ENCODE peak calls at places on chromosome 1, in ten cellular contexts. K, F, S, P, U, M, D, V, E and G are unnamed samples.

GRCh38 chr1:51321924-51322280 is 8.5 kb downstream of the TTC39A start:
- DNase-seq in K (no peak), F (no peak), S (no peak), P (no peak), U (no peak), M (no peak), D (no peak), V (no peak), E (no peak), G (no peak)

GRCh38 chr1:66532798-66533783 is 862 bp upstream of the SGIP1 start:
- DNase-seq in K (no peak), F (no peak), S (peak), P (no peak), U (peak), M (peak), D (no peak), V (no peak), E (peak), G (peak)

GRCh38 chr1:30033276-30034104 is 689.9 kb downstream of the MATN1 start:
- DNase-seq in K (no peak), F (no peak), S (no peak), P (no peak), U (no peak), M (no peak), D (no peak), V (no peak), E (no peak), G (no peak)

GRCh38 chr1:22142315-22143064 is 407 bp downstream of the WNT4 start:
- DNase-seq in K (peak), F (no peak), S (peak), P (no peak), U (peak), M (peak), D (peak), V (peak), E (no peak), G (no peak)

GRCh38 chr1:29281531-29281930 is 45.2 kb downstream of the PTPRU start:
- DNase-seq in K (no peak), F (no peak), S (no peak), P (no peak), U (peak), M (no peak), D (no peak), V (no peak), E (no peak), G (no peak)

GRCh38 chr1:100028765-100029164 is 59.0 kb downstream of the SLC35A3 start:
- DNase-seq in K (no peak), F (no peak), S (no peak), P (no peak), U (no peak), M (no peak), D (no peak), V (no peak), E (no peak), G (no peak)

GRCh38 chr1:99571092-99571734 is 74.7 kb upstream of the PALMD start:
- DNase-seq in K (no peak), F (no peak), S (no peak), P (no peak), U (no peak), M (no peak), D (no peak), V (no peak), E (no peak), G (no peak)

GRCh38 chr1:116740726-116741125 is 13.5 kb upstream of the CD2 start:
- DNase-seq in K (no peak), F (peak), S (no peak), P (no peak), U (no peak), M (no peak), D (peak), V (no peak), E (no peak), G (no peak)

GRCh38 chr1:161956097-161956496 is 67.6 kb downstream of the OLFML2B start:
- DNase-seq in K (no peak), F (no peak), S (no peak), P (no peak), U (peak), M (peak), D (no peak), V (no peak), E (no peak), G (peak)

GRCh38 chr1:235935506-235936224 is 69.0 kb upstream of the LYST start:
- DNase-seq in K (no peak), F (peak), S (no peak), P (no peak), U (no peak), M (no peak), D (no peak), V (no peak), E (no peak), G (no peak)

GRCh38 chr1:175933801-175934200 is 190.4 kb upstream of the TNR start:
- DNase-seq in K (no peak), F (no peak), S (peak), P (no peak), U (peak), M (no peak), D (no peak), V (no peak), E (no peak), G (no peak)

GRCh38 chr1:112312315-112312714 is 83.7 kb upstream of the CTTNBP2NL start:
- DNase-seq in K (no peak), F (peak), S (no peak), P (no peak), U (no peak), M (no peak), D (no peak), V (no peak), E (no peak), G (no peak)

GRCh38 chr1:16144325-16145029 is 11.4 kb downstream of the EPHA2 start:
- DNase-seq in K (no peak), F (no peak), S (no peak), P (no peak), U (no peak), M (no peak), D (no peak), V (no peak), E (no peak), G (no peak)

GRCh38 chr1:232988572-232989040 is 38.2 kb downstream of the NTPCR start:
- DNase-seq in K (peak), F (no peak), S (no peak), P (no peak), U (peak), M (peak), D (no peak), V (no peak), E (no peak), G (peak)

GRCh38 chr1:42177551-42177981 is 13.0 kb upstream of the GUCA2A start:
- DNase-seq in K (no peak), F (no peak), S (no peak), P (no peak), U (peak), M (peak), D (no peak), V (no peak), E (peak), G (peak)

GRCh38 chr1:201511925-201512539 is 5.1 kb upstream of the CSRP1 start:
- DNase-seq in K (no peak), F (peak), S (peak), P (no peak), U (no peak), M (no peak), D (peak), V (no peak), E (peak), G (no peak)

GRCh38 chr1:168316142-168316541 is 35.5 kb downstream of the TBX19 start:
- DNase-seq in K (no peak), F (no peak), S (no peak), P (no peak), U (no peak), M (no peak), D (no peak), V (no peak), E (no peak), G (no peak)